ENCODE peak calls at places on chromosomes 3 and 15, in six cellular contexts. C is bronchial epithelial cell; T is sigmoid colon; O is HFF-Myc; U is foreskin keratinocyte; Z is CD4-positive, alpha-beta T cell. W is an unnamed sample.

GRCh38 chr3:66138336-66139234 is 82.2 kb upstream of the SLC25A26 start:
- DNase-seq in C (peak; percentile 60), T (peak; percentile 69), O (peak; percentile 66), U (peak; percentile 46), Z (no peak), W (peak; percentile 77)

GRCh38 chr3:72135636-72136035 is 350.7 kb upstream of the PROK2 start:
- DNase-seq in C (no peak), T (no peak), O (no peak), U (no peak), Z (no peak), W (no peak)

GRCh38 chr3:127174284-127174683 is 18.6 kb upstream of the PRR23E start:
- DNase-seq in C (no peak), T (no peak), O (no peak), U (no peak), Z (no peak), W (no peak)

GRCh38 chr15:76337739-76338554 is 1.4 kb downstream of the ISL2 start:
- DNase-seq in C (no peak), T (no peak), O (no peak), U (peak; percentile 11), Z (no peak), W (no peak)

GRCh38 chr3:169286992-169287391 is 376.5 kb downstream of the MECOM start:
- DNase-seq in C (peak; percentile 17), T (no peak), O (no peak), U (no peak), Z (no peak), W (no peak)

GRCh38 chr3:38738630-38739395 is 77.2 kb downstream of the SCN10A start:
- DNase-seq in C (peak; percentile 38), T (no peak), O (no peak), U (peak; percentile 2), Z (no peak), W (peak; percentile 71)

GRCh38 chr15:48940508-48940907 is 23.2 kb downstream of the SHC4 start:
- DNase-seq in C (peak; percentile 86), T (no peak), O (peak; percentile 96), U (peak; percentile 94), Z (no peak), W (peak; percentile 65)

GRCh38 chr15:77060560-77060959 is 10.3 kb downstream of the TSPAN3 start:
- DNase-seq in C (no peak), T (no peak), O (no peak), U (no peak), Z (no peak), W (no peak)

GRCh38 chr15:78353093-78353492 is 12.9 kb downstream of the CRABP1 start:
- DNase-seq in C (no peak), T (no peak), O (no peak), U (no peak), Z (no peak), W (no peak)

GRCh38 chr15:84598250-84598649 is 2.6 kb upstream of the ZSCAN2 start:
- DNase-seq in C (no peak), T (no peak), O (no peak), U (peak; percentile 13), Z (peak; percentile 16), W (no peak)

GRCh38 chr3:48403533-48404439 is 26.1 kb downstream of the PLXNB1 start:
- DNase-seq in C (no peak), T (peak; percentile 65), O (no peak), U (no peak), Z (no peak), W (no peak)

GRCh38 chr15:57048930-57049550 is 130.6 kb downstream of the TCF12 start:
- DNase-seq in C (no peak), T (no peak), O (no peak), U (no peak), Z (no peak), W (no peak)

GRCh38 chr3:170426240-170426797 is 7.7 kb downstream of the CLDN11 start:
- DNase-seq in C (no peak), T (no peak), O (no peak), U (no peak), Z (no peak), W (no peak)

GRCh38 chr15:75731248-75732100 is 18.8 kb upstream of the CSPG4 start:
- DNase-seq in C (no peak), T (peak; percentile 91), O (no peak), U (no peak), Z (no peak), W (no peak)

GRCh38 chr15:90219421-90220141 is 14.2 kb downstream of the CIB1 start:
- DNase-seq in C (no peak), T (no peak), O (no peak), U (no peak), Z (peak; percentile 48), W (no peak)

GRCh38 chr15:91589360-91589759 is 264.1 kb upstream of the SLCO3A1 start:
- DNase-seq in C (no peak), T (no peak), O (no peak), U (no peak), Z (no peak), W (peak; percentile 15)

GRCh38 chr3:49883992-49884391 is 14.3 kb upstream of the CAMKV start:
- DNase-seq in C (no peak), T (no peak), O (no peak), U (no peak), Z (no peak), W (peak; percentile 30)

GRCh38 chr3:149781216-149781615 is 11.1 kb downstream of the ANKUB1 start:
- DNase-seq in C (no peak), T (no peak), O (no peak), U (no peak), Z (no peak), W (no peak)

GRCh38 chr3:9806688-9807589 is 3.1 kb upstream of the TTLL3 start:
- DNase-seq in C (no peak), T (no peak), O (no peak), U (no peak), Z (no peak), W (no peak)

GRCh38 chr3:178385280-178385952 is 150.8 kb upstream of the KCNMB2 start:
- DNase-seq in C (peak; percentile 36), T (no peak), O (no peak), U (peak; percentile 18), Z (no peak), W (peak; percentile 51)

GRCh38 chr3:11799777-11800176 is 46.9 kb downstream of the TAMM41 start:
- DNase-seq in C (no peak), T (no peak), O (no peak), U (no peak), Z (no peak), W (no peak)

GRCh38 chr3:127152676-127153505 is 40.0 kb upstream of the PRR23E start:
- DNase-seq in C (no peak), T (peak; percentile 49), O (no peak), U (no peak), Z (no peak), W (no peak)

GRCh38 chr15:91897585-91898372 is 44.3 kb downstream of the SLCO3A1 start:
- DNase-seq in C (no peak), T (no peak), O (no peak), U (no peak), Z (no peak), W (no peak)

GRCh38 chr15:41258706-41259471 is 27.8 kb downstream of the CHP1 start:
- DNase-seq in C (peak; percentile 85), T (no peak), O (no peak), U (no peak), Z (no peak), W (peak; percentile 61)

GRCh38 chr3:98962189-98962930 is 60.9 kb upstream of the DCBLD2 start:
- DNase-seq in C (peak; percentile 95), T (no peak), O (no peak), U (peak; percentile 98), Z (no peak), W (peak; percentile 55)

GRCh38 chr15:77027111-77027696 is 32.3 kb downstream of the PSTPIP1 start:
- DNase-seq in C (no peak), T (peak; percentile 53), O (no peak), U (no peak), Z (no peak), W (no peak)

GRCh38 chr3:150830094-150830681 is 67.2 kb upstream of the SIAH2 start:
- DNase-seq in C (peak; percentile 8), T (no peak), O (peak; percentile 1), U (no peak), Z (no peak), W (peak; percentile 5)

GRCh38 chr3:67819447-67819846 is 165.0 kb upstream of the SUCLG2 start:
- DNase-seq in C (peak; percentile 1), T (no peak), O (no peak), U (no peak), Z (no peak), W (peak; percentile 24)

GRCh38 chr3:73070675-73071575 is 9.5 kb downstream of the EBLN2 start:
- DNase-seq in C (no peak), T (no peak), O (no peak), U (no peak), Z (no peak), W (no peak)

GRCh38 chr3:17994167-17994566 is 251.7 kb upstream of the TBC1D5 start:
- DNase-seq in C (no peak), T (no peak), O (no peak), U (no peak), Z (no peak), W (no peak)

GRCh38 chr3:17995769-17996168 is 253.3 kb upstream of the TBC1D5 start:
- DNase-seq in C (no peak), T (no peak), O (no peak), U (no peak), Z (no peak), W (no peak)
- TF ChIP-seq CTCF in C (no peak), T (no peak), O (no peak), U (peak; percentile 30), Z (no peak), W (no peak)

DNA sequence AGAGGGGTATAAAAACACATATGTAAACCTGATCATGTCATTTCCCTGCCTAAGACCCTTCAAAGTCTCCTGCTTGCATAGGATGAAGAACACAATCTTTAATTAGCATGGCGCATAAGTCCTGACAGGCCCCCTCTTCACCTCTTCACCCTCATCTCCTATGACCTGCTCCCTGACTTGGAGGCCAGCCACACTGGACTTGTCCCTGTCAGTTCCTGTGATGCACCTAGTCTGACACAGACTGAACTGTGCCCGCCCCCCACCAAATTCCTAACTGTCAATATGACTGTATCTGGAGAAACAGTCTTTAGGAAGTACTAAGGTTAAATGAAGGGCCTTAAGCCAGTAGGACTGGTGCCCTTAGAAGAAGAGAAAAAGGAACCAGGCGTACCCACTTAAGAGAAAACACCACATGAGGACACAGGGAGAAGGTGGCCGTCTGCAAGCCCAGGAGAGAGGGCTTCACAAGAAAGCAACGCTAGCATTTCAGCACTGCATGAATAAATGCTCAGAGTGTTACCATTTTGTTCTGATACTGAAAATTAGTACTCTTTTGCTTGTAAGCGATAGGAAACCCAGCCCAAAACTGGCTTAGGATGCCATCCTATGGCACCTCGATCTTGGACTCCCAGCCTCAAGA is 34.0 kb downstream of the MRPL46 start:
- DNase-seq in C (no peak), T (no peak), O (no peak), U (no peak), Z (no peak), W (no peak)
- TF ChIP-seq CTCF in C (no peak), T (no peak), O (no peak), U (no peak), Z (no peak), W (no peak)

DNA sequence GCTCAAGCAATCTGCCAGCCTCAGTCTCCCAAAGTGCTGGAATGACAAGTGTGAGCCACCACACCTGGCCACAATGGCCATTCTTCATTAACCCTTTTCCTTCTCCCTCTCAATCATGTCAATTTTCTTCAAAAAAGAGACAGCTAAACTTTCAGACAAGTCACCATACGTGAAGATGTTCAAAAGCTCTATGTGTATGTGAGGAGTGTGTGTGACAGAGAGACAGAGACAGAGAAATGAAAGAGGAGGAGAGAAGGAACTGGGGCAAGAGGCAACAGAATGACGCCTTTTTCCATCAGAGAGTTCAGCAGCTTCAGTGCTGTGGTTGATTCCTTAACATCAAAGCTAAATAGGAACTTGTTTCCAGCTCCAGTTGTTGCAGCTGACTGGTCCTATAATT is 27.4 kb downstream of the OSBPL10 start:
- DNase-seq in C (no peak), T (no peak), O (no peak), U (no peak), Z (no peak), W (no peak)
- TF ChIP-seq CTCF in C (no peak), T (no peak), O (no peak), U (no peak), Z (no peak), W (no peak)

GRCh38 chr3:183825380-183826161 is at the start of gene MAP6D1:
- DNase-seq in C (peak; percentile 19), T (no peak), O (peak; percentile 30), U (peak; percentile 23), Z (no peak), W (peak; percentile 28)
- TF ChIP-seq CTCF in C (peak; percentile 37), T (no peak), O (peak; percentile 49), U (peak; percentile 56), Z (no peak), W (peak; percentile 29)

W was measured in MCF 10A.